ENCODE peak calls at places on chromosomes 7 and 10, in six cellular contexts. H, W, I, S, P and G are unnamed samples. For H3K27me3, the result is how much of the 10 kb centered on the place peaks cover.

GRCh38 chr10:43323245-43323644 is 48.2 kb upstream of the FXYD4 start:
- DNase-seq in I (no peak), P (no peak), W (no peak), S (no peak), H (no peak), G (no peak)

GRCh38 chr7:41624818-41625217 is 78.1 kb downstream of the INHBA start:
- DNase-seq in P (no peak), W (no peak), S (no peak), H (peak), I (no peak), G (no peak)

GRCh38 chr7:114405427-114405826 is 9.2 kb upstream of the FOXP2 start:
- DNase-seq in I (no peak), W (no peak), P (no peak), S (no peak), H (peak), G (no peak)

GRCh38 chr7:149220534-149220933 is 18.9 kb upstream of the ZNF212 start:
- DNase-seq in H (no peak), P (no peak), S (no peak), W (no peak), I (no peak), G (no peak)

GRCh38 chr10:127907411-127908105 is 655 bp downstream of the PTPRE start:
- DNase-seq in S (no peak), H (peak), W (peak), P (peak), I (no peak), G (no peak)

GRCh38 chr7:29315302-29316270 is 121.0 kb downstream of the CHN2 start:
- DNase-seq in S (no peak), I (no peak), P (no peak), W (no peak), H (no peak), G (no peak)

GRCh38 chr10:124619195-124619594 is 125.0 kb downstream of the FAM53B start:
- DNase-seq in P (peak), H (peak), I (peak), W (peak), S (no peak), G (no peak)

GRCh38 chr10:15863733-15864132 is 3.4 kb upstream of the MINDY3 start:
- DNase-seq in S (no peak), I (no peak), W (no peak), P (no peak), H (no peak), G (no peak)

GRCh38 chr7:34048445-34048844 is 143.1 kb downstream of the BMPER start:
- DNase-seq in W (no peak), I (no peak), H (no peak), S (no peak), P (no peak), G (no peak)

GRCh38 chr10:73818402-73818801 is 7.0 kb upstream of the NDST2 start:
- DNase-seq in W (no peak), P (no peak), H (no peak), S (no peak), I (no peak), G (no peak)

GRCh38 chr10:10149899-10150298 is 867.8 kb upstream of the CELF2 start:
- DNase-seq in P (no peak), S (no peak), H (no peak), I (no peak), W (no peak), G (no peak)

GRCh38 chr10:94443052-94443451 is 40.7 kb downstream of the TBC1D12 start:
- DNase-seq in W (no peak), S (no peak), P (no peak), I (no peak), H (no peak), G (no peak)

GRCh38 chr7:149642579-149642978 is 130.8 kb downstream of the ZNF467 start:
- DNase-seq in S (no peak), H (no peak), W (no peak), I (no peak), P (no peak), G (no peak)

GRCh38 chr10:69963835-69964710 is 88.6 kb upstream of the MACROH2A2 start:
- DNase-seq in S (no peak), I (no peak), P (peak), W (no peak), H (no peak), G (no peak)

GRCh38 chr10:16777473-16778370 is 39.5 kb downstream of the RSU1 start:
- DNase-seq in I (no peak), W (no peak), H (peak), S (peak), P (no peak), G (no peak)

GRCh38 chr7:97770845-97771244 is 39.0 kb downstream of the TAC1 start:
- DNase-seq in P (no peak), S (no peak), I (no peak), W (no peak), H (no peak), G (no peak)

GRCh38 chr7:81407094-81407493 is 362.8 kb downstream of the HGF start:
- DNase-seq in S (no peak), I (no peak), H (peak), P (no peak), W (no peak), G (no peak)

GRCh38 chr10:93280699-93281366 is 201.3 kb downstream of the MYOF start:
- DNase-seq in H (no peak), S (no peak), W (no peak), I (no peak), P (no peak), G (no peak)

GRCh38 chr7:16264436-16265183 is 156.7 kb downstream of the CRPPA start:
- DNase-seq in I (no peak), W (no peak), H (peak), P (no peak), S (no peak), G (no peak)

GRCh38 chr7:16261654-16262053 is 159.7 kb downstream of the CRPPA start:
- DNase-seq in S (no peak), W (no peak), I (no peak), H (no peak), P (no peak), G (no peak)

GRCh38 chr7:16261100-16261499 is 160.2 kb downstream of the CRPPA start:
- DNase-seq in S (no peak), I (no peak), H (no peak), P (no peak), W (no peak), G (no peak)

GRCh38 chr7:16264036-16264435 is 157.3 kb downstream of the CRPPA start:
- DNase-seq in P (no peak), S (no peak), H (peak), W (no peak), I (no peak), G (no peak)

GRCh38 chr7:16260236-16260728 is 161.1 kb downstream of the CRPPA start:
- DNase-seq in P (no peak), W (no peak), S (no peak), I (no peak), H (no peak), G (no peak)
- H3K27me3 ChIP-seq in P (under half), W (under half), S (under half), I (under half), H (under half), G (under half)

GRCh38 chr10:96208946-96209345 is 62.4 kb downstream of the BLNK start:
- DNase-seq in S (no peak), W (no peak), I (no peak), H (no peak), P (no peak), G (no peak)
- H3K4me3 ChIP-seq in S (no peak), W (no peak), I (no peak), H (no peak), P (no peak), G (no peak)

GRCh38 chr7:157693521-157694388 is 357.0 kb downstream of the DNAJB6 start:
- DNase-seq in P (no peak), H (no peak), S (peak), W (no peak), I (no peak), G (no peak)
- H3K27me3 ChIP-seq in P (under half), H (under half), S (under half), W (under half), I (under half), G (under half)

GRCh38 chr10:86668297-86669165 is at the start of gene LDB3:
- DNase-seq in S (no peak), H (peak), W (no peak), P (no peak), I (no peak), G (no peak)
- H3K4me3 ChIP-seq in S (no peak), H (no peak), W (no peak), P (no peak), I (no peak), G (no peak)

GRCh38 chr7:1360521-1360971 is 98.7 kb downstream of the MICALL2 start:
- DNase-seq in H (no peak), S (no peak), W (no peak), P (no peak), I (no peak), G (no peak)

GRCh38 chr7:1362301-1362700 is 97.0 kb downstream of the MICALL2 start:
- DNase-seq in S (no peak), I (no peak), P (no peak), H (no peak), W (no peak), G (no peak)

GRCh38 chr7:1359681-1360485 is 99.4 kb downstream of the MICALL2 start:
- DNase-seq in P (no peak), I (no peak), H (no peak), W (no peak), S (no peak), G (no peak)

GRCh38 chr7:1361016-1361755 is 98.1 kb downstream of the MICALL2 start:
- DNase-seq in S (no peak), I (no peak), W (no peak), H (no peak), P (no peak), G (no peak)

DNA sequence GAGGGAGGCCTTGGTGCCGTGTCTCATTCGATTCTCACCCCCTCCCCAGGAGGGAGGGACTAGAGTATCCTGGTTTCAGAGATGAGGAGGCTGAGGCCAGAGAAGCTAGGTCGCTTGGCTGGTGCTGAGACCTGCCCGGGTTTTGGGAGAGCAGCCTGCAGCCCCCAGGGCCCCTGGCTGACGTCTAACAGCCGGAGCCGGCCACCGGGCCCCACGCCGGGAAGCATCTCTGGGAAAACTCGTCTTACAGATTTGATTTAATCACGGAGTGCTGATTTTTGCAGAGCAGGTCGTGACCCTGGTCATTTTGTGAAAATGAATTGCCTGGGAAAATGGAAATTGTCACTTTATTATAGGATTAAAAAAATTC is 97.5 kb downstream of the MICALL2 start:
- DNase-seq in I (no peak), W (no peak), S (no peak), P (no peak), H (no peak), G (no peak)
- H3K27me3 ChIP-seq in I (under half), W (under half), S (under half), P (under half), H (under half), G (under half)

GRCh38 chr10:11871470-11871869 is 48.3 kb downstream of the PROSER2 start:
- DNase-seq in W (no peak), H (no peak), S (no peak), P (no peak), I (no peak), G (no peak)

GRCh38 chr10:11870900-11871407 is 47.8 kb downstream of the PROSER2 start:
- DNase-seq in W (no peak), I (no peak), P (no peak), S (no peak), H (no peak), G (no peak)

GRCh38 chr10:11869743-11870460 is 46.7 kb downstream of the PROSER2 start:
- DNase-seq in I (no peak), P (no peak), W (no peak), H (peak), S (no peak), G (no peak)

GRCh38 chr10:11869211-11869610 is 46.1 kb downstream of the PROSER2 start:
- DNase-seq in P (no peak), W (no peak), H (no peak), I (no peak), S (no peak), G (no peak)

GRCh38 chr10:11870461-11870780 is 47.3 kb downstream of the PROSER2 start:
- DNase-seq in H (no peak), I (no peak), W (no peak), S (no peak), P (no peak), G (no peak)
- H3K4me3 ChIP-seq in H (no peak), I (no peak), W (peak), S (no peak), P (no peak), G (no peak)

GRCh38 chr7:134605978-134606923 is 40.4 kb upstream of the BPGM start:
- DNase-seq in W (peak), S (peak), I (peak), H (peak), P (peak), G (peak)
- H3K27me3 ChIP-seq in W (under half), S (under half), I (under half), H (under half), P (under half), G (under half)

DNA sequence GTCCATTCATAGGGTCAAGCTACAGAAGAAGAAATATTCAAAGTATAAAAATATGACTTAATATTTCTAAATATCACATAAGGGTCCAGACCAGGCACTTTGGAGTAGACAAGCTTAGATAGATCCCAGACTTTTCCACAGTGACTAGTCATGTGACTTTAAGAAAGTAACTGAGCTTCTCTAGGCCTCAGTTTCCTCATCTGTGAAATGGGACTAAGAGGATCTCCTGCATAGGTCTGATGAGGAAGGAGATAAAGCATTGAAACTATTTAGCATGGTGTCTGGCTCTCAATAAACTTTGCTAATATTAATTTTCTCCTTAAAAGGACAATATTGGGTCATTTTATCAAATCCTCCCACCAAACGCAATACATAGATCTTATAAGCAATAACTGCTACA is 1.5 kb upstream of the TARP start:
- DNase-seq in P (no peak), I (no peak), S (no peak), W (no peak), H (no peak), G (no peak)
- H3K4me3 ChIP-seq in P (no peak), I (no peak), S (no peak), W (no peak), H (no peak), G (no peak)

GRCh38 chr10:78954701-78955100 is 114.1 kb upstream of the ZMIZ1 start:
- DNase-seq in I (no peak), W (no peak), S (no peak), H (no peak), P (no peak), G (no peak)
- H3K27me3 ChIP-seq in I (under half), W (under half), S (under half), H (under half), P (under half), G (under half)

DNA sequence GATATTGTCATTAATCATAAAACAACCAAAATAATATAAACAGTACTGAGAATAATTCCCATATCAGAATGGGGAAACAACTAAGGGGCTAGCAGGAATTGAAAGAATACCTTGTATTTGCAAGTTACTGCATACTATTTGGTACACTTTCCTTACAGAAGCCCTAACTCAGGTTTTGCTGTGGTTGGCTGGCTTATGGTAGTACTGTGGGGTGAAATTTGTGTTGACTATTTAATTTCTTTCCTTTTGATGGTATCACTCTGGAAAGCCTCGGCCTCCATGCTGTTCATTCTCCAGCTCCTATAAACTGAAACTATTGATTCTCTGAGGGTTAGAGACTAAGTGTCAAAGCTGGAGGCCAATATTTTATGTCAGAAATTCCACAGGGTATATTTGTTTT is 13.6 kb downstream of the SKIDA1 start:
- DNase-seq in H (peak), I (no peak), S (no peak), W (no peak), P (no peak), G (no peak)
- H3K4me3 ChIP-seq in H (no peak), I (no peak), S (peak), W (no peak), P (no peak), G (no peak)